ENCODE peak calls at places on chromosomes 4 and X, in six cellular contexts. One of them, this sample, is unnamed.

GRCh38 chr4:156962069-156962377 is 9.6 kb downstream of the PDGFC start:
- DNase-seq in NCI-H1105: no peak
- DNase-seq in NCI-H1436: no peak
- DNase-seq in NB4: no peak
- DNase-seq in nephron progenitor cell: no peak
- DNase-seq in activated CD4-positive, alpha-beta T cell treated with anti-CD3 and anti-CD28 coated beads, Interleukin-2, amount 10 ng/mL, durations not matched to agents 7 days and 5 days: no peak
- DNase-seq in this sample: no peak

GRCh38 chr4:90904018-90904417 is 776.8 kb downstream of the CCSER1 start:
- DNase-seq in NCI-H1105: no peak
- DNase-seq in NCI-H1436: no peak
- DNase-seq in NB4: no peak
- DNase-seq in nephron progenitor cell: no peak
- DNase-seq in activated CD4-positive, alpha-beta T cell treated with anti-CD3 and anti-CD28 coated beads, Interleukin-2, amount 10 ng/mL, durations not matched to agents 7 days and 5 days: no peak
- DNase-seq in this sample: no peak

GRCh38 chrX:18701621-18702361 is 5.7 kb upstream of the PPEF1 start:
- DNase-seq in NCI-H1105: no peak
- DNase-seq in NCI-H1436: no peak
- DNase-seq in NB4: no peak
- DNase-seq in nephron progenitor cell: no peak
- DNase-seq in activated CD4-positive, alpha-beta T cell treated with anti-CD3 and anti-CD28 coated beads, Interleukin-2, amount 10 ng/mL, durations not matched to agents 7 days and 5 days: no peak
- DNase-seq in this sample: no peak

GRCh38 chr4:144449623-144450022 is 196.3 kb upstream of the HHIP start:
- DNase-seq in NCI-H1105: no peak
- DNase-seq in NCI-H1436: no peak
- DNase-seq in NB4: no peak
- DNase-seq in nephron progenitor cell: no peak
- DNase-seq in activated CD4-positive, alpha-beta T cell treated with anti-CD3 and anti-CD28 coated beads, Interleukin-2, amount 10 ng/mL, durations not matched to agents 7 days and 5 days: no peak
- DNase-seq in this sample: no peak

GRCh38 chr4:113574636-113575103 is 186.9 kb downstream of the CAMK2D start:
- DNase-seq in NCI-H1105: no peak
- DNase-seq in NCI-H1436: no peak
- DNase-seq in NB4: no peak
- DNase-seq in nephron progenitor cell: no peak
- DNase-seq in activated CD4-positive, alpha-beta T cell treated with anti-CD3 and anti-CD28 coated beads, Interleukin-2, amount 10 ng/mL, durations not matched to agents 7 days and 5 days: no peak
- DNase-seq in this sample: no peak

GRCh38 chrX:13791559-13791958 is 25.3 kb downstream of the GPM6B start:
- DNase-seq in NCI-H1105: no peak
- DNase-seq in NCI-H1436: no peak
- DNase-seq in NB4: no peak
- DNase-seq in nephron progenitor cell: no peak
- DNase-seq in activated CD4-positive, alpha-beta T cell treated with anti-CD3 and anti-CD28 coated beads, Interleukin-2, amount 10 ng/mL, durations not matched to agents 7 days and 5 days: no peak
- DNase-seq in this sample: no peak

GRCh38 chr4:100746141-100746540 is 228.3 kb upstream of the EMCN start:
- DNase-seq in NCI-H1105: no peak
- DNase-seq in NCI-H1436: no peak
- DNase-seq in NB4: no peak
- DNase-seq in nephron progenitor cell: no peak
- DNase-seq in activated CD4-positive, alpha-beta T cell treated with anti-CD3 and anti-CD28 coated beads, Interleukin-2, amount 10 ng/mL, durations not matched to agents 7 days and 5 days: no peak
- DNase-seq in this sample: no peak

GRCh38 chr4:8731364-8731763 is 138.8 kb downstream of the CPZ start:
- DNase-seq in NCI-H1105: no peak
- DNase-seq in NCI-H1436: no peak
- DNase-seq in NB4: no peak
- DNase-seq in nephron progenitor cell: no peak
- DNase-seq in activated CD4-positive, alpha-beta T cell treated with anti-CD3 and anti-CD28 coated beads, Interleukin-2, amount 10 ng/mL, durations not matched to agents 7 days and 5 days: no peak
- DNase-seq in this sample: no peak

GRCh38 chrX:153902388-153902787 is 2.1 kb upstream of the AVPR2 start:
- DNase-seq in NCI-H1105: no peak
- DNase-seq in NCI-H1436: no peak
- DNase-seq in NB4: peak
- DNase-seq in nephron progenitor cell: no peak
- DNase-seq in activated CD4-positive, alpha-beta T cell treated with anti-CD3 and anti-CD28 coated beads, Interleukin-2, amount 10 ng/mL, durations not matched to agents 7 days and 5 days: no peak
- DNase-seq in this sample: no peak

GRCh38 chr4:185412412-185412811 is 13.4 kb downstream of the UFSP2 start:
- DNase-seq in NCI-H1105: no peak
- DNase-seq in NCI-H1436: no peak
- DNase-seq in NB4: no peak
- DNase-seq in nephron progenitor cell: no peak
- DNase-seq in activated CD4-positive, alpha-beta T cell treated with anti-CD3 and anti-CD28 coated beads, Interleukin-2, amount 10 ng/mL, durations not matched to agents 7 days and 5 days: no peak
- DNase-seq in this sample: no peak

GRCh38 chr4:89994176-89994873 is 99.7 kb downstream of the MMRN1 start:
- DNase-seq in NCI-H1105: no peak
- DNase-seq in NCI-H1436: no peak
- DNase-seq in NB4: no peak
- DNase-seq in nephron progenitor cell: no peak
- DNase-seq in activated CD4-positive, alpha-beta T cell treated with anti-CD3 and anti-CD28 coated beads, Interleukin-2, amount 10 ng/mL, durations not matched to agents 7 days and 5 days: no peak
- DNase-seq in this sample: no peak

GRCh38 chrX:134669378-134670098 is 11.3 kb upstream of the PLAC1 start:
- DNase-seq in NCI-H1105: no peak
- DNase-seq in NCI-H1436: no peak
- DNase-seq in NB4: no peak
- DNase-seq in nephron progenitor cell: no peak
- DNase-seq in activated CD4-positive, alpha-beta T cell treated with anti-CD3 and anti-CD28 coated beads, Interleukin-2, amount 10 ng/mL, durations not matched to agents 7 days and 5 days: no peak
- DNase-seq in this sample: no peak

This sample was measured in DND-41.